ENCODE peak calls at places on chromosomes 16 and 17, in four cellular contexts. O, R, P and U are unnamed samples.

GRCh38 chr17:82100502-82101298 is 2.7 kb upstream of the FASN start:
- DNase-seq in O (no peak), R (no peak), P (no peak), U (no peak)

GRCh38 chr16:30609002-30609927 is 924 bp downstream of the ZNF689 start:
- DNase-seq in O (peak), R (no peak), P (peak), U (peak)

GRCh38 chr17:38919316-38920078 is 5.9 kb upstream of the LASP1NB start:
- DNase-seq in O (no peak), R (no peak), P (no peak), U (no peak)

GRCh38 chr16:29316673-29317237 is 89.8 kb downstream of the NPIPB11 start:
- DNase-seq in O (no peak), R (no peak), P (no peak), U (no peak)

GRCh38 chr16:57533618-57534336 is 2.6 kb downstream of the CCDC102A start:
- DNase-seq in O (peak), R (no peak), P (no peak), U (no peak)

GRCh38 chr17:181213-182163 is at the start of gene DOC2B:
- DNase-seq in O (peak), R (no peak), P (no peak), U (peak)

GRCh38 chr16:75226550-75227360 is 8.0 kb downstream of the CTRB1 start:
- DNase-seq in O (no peak), R (no peak), P (no peak), U (no peak)

GRCh38 chr17:76567634-76568432 is 17.8 kb downstream of the ST6GALNAC2 start:
- DNase-seq in O (peak), R (no peak), P (peak), U (no peak)

GRCh38 chr16:81626181-81626674 is 152.9 kb upstream of the PLCG2 start:
- DNase-seq in O (no peak), R (no peak), P (no peak), U (no peak)

DNA sequence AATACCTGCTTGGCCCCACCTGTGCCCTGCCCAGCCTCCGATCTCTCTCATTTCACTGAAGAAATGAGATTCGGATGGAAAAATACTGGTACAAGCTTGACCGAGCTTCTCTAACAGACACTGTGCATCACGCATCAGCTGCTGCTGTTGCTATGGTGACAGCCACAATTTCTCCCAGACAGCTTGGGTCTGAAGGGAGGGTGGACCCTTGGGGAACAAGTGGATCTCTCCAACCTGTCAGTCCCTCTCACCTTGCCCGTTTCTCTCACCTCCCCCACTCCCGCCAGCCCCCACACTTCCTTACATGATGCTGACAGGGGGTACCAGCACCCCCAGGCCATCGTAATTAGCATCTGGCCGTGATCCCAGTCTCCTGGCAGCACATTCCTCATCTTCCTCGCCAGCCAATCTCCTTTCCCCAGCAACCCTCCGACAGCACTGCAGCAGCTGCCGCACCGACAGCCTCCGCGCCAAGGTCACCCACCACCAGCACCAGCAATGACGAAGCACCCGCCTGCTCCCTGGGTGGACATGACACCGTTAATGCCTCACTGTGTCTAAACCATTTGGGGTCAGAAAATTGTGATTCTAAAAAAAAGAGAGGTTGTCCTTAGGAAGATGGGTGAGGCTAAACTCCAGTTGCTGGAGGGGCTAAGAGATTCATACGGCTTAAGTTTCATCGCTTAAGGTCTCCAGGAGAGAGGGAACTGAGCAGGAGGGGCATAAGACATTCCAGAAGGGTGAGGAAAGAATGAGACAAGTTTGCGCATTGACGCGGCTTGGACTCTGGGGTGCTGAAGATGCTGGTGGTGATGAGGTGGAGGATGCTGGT is 58.6 kb upstream of the TNRC6A start:
- DNase-seq in O (peak), R (no peak), P (no peak), U (peak)
- TF ChIP-seq NRF1 in O (no peak), R (no peak), P (no peak), U (no peak)

DNA sequence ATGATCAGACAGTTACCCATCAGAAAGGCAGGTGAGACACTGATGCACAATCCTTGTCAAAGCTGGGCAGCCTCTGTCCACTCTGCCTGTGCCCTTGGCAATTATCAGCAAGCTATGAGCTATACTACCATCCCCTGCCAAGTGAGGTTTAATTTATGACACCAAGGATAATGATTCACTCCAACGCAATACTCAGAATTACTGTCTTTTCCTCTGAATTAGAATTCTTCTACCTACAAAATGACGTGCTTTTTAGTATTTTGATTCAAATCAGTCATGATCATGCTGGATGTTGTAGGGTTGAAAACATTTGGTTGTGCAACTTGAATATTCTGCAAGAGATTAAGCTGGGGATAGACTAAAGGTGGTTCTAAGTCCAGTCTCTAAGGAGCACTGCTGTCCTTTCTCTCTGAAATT is 116.8 kb upstream of the SOX9 start:
- DNase-seq in O (no peak), R (no peak), P (no peak), U (no peak)
- TF ChIP-seq NRF1 in O (no peak), R (no peak), P (no peak), U (no peak)

DNA sequence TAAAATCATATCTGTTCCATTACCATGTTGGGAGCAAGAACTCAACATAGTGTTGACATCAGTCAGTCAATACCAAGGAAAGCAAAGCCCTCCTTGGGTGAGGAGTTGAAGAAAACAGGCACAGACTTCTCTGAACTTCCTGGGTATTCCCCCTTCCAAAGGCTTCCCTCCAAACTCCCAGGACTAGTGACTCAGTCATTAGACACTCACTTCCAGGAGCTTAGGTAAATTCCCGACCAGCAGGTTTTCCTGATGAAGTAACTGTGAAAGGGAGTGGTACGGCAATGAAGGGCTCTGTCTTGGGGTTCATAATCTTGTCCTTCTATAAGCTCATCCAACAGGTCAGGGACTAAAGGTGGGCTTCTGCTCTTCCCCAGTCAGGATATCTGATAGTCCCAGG is 293.8 kb upstream of the AXIN2 start:
- DNase-seq in O (no peak), R (no peak), P (no peak), U (peak)
- TF ChIP-seq NRF1 in O (no peak), R (no peak), P (no peak), U (no peak)

GRCh38 chr17:37339321-37339720 is 36.5 kb upstream of the C17orf78 start:
- DNase-seq in O (no peak), R (no peak), P (no peak), U (no peak)
- TF ChIP-seq NRF1 in O (no peak), R (no peak), P (no peak), U (no peak)

DNA sequence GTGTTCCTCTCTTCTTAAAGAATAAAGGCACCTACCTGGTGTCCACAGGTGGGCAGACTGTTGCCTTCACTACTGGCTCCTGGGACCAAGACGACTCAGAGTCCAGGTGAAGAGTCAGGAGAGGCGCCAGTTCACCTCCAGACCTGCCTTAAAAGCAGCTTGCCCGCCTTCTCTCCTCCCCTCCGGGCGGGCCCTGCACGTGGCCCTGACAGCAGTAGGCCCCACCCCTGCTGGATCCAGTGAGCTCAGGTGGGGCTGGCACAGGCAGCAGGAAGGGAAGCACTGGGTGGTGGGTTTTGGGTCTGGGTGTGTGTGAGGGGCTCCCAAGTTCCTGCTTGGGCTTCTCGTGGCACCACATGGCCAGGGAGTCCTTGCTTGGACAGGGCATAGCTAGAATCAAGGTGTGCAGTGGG is at the start of gene TNS4:
- DNase-seq in O (no peak), R (no peak), P (peak), U (no peak)
- TF ChIP-seq NRF1 in O (no peak), R (no peak), P (no peak), U (no peak)

GRCh38 chr17:41772586-41773189 is 13.8 kb downstream of the JUP start:
- DNase-seq in O (no peak), R (no peak), P (no peak), U (no peak)

GRCh38 chr17:41772218-41772585 is 14.3 kb downstream of the JUP start:
- DNase-seq in O (no peak), R (no peak), P (no peak), U (peak)

GRCh38 chr17:41771389-41772206 is 14.9 kb downstream of the JUP start:
- DNase-seq in O (no peak), R (no peak), P (peak), U (no peak)

GRCh38 chr17:41773731-41774193 is 12.7 kb downstream of the JUP start:
- DNase-seq in O (no peak), R (no peak), P (peak), U (no peak)

DNA sequence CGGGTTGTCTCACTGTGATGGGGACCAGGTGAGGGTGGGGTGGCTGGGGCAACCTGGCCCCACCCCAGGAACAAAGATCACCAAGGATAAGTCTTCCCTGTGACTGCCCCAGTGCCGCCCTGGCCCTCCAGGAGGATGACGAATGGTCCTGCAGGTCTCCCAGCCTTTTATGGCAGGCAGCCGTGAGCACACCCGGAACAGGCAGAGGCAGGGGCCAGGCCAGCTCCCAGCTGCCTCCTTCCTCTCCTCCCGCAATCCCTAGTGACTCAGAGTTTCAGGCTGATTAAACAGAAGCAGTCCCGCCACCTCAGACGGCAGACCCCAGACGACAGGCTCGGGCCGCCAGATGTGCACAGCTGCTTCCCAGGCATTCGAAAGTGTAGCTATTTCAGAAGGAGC is 13.3 kb downstream of the JUP start:
- DNase-seq in O (peak), R (no peak), P (peak), U (no peak)
- TF ChIP-seq NRF1 in O (no peak), R (no peak), P (no peak), U (no peak)

DNA sequence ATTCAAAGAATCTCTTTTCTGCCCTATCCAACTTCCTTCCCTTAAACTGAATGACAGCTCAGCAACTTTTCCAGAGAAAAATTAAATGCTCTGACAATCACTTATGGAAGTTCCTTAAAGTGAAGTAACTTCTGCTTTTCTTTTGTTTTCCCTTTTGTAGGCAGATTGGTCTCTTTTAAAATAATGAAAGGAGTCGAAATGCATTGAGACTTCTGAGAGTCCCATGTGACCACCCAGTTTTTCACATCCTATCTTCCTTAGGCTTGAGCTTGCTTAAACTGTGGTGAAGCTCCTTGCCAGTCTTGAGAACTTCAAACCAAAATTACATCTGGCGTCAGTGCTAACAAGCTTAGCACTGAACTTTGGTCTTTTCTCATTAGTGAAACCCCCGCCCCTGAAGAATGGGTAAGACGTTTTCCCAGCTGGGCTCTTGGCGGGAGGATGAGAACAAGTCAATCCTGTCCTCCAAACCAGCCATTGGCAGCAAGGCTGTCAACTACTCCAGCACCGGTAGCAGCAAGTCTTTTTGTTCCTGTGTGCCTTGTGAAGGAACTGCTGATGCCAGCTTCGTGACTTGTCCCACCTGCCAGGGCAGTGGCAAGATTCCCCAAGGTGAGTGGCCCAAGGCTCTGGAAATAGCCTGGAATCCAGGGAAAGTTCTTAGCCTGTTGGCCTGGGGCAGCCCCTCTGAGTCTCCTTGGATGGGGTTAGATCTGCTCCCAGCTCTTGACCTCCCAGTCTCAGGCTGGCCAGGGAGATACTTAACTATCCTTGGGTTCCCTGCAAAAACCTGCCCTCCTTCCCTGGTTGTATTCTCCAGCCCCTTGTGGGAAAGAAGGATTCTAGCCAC is 1.2 kb downstream of the TMEM106A start:
- DNase-seq in O (no peak), R (peak), P (no peak), U (no peak)
- TF ChIP-seq NRF1 in O (no peak), R (no peak), P (no peak), U (no peak)